ENCODE peak calls at places on chromosomes 16 and 17, in ten cellular contexts. E, O, J, A, D, B, W, N, L and Z are unnamed samples.

GRCh38 chr16:17470002-17470870 is 524 bp downstream of the XYLT1 start:
- DNase-seq in W (peak), N (peak), L (no peak), O (no peak), D (peak), A (peak), J (peak), E (no peak), B (peak), Z (peak)

GRCh38 chr17:33328129-33328528 is 35.0 kb upstream of the ASIC2 start:
- DNase-seq in W (no peak), L (no peak), N (no peak), D (no peak), J (peak), E (no peak), B (peak), O (no peak), A (no peak), Z (no peak)

GRCh38 chr17:57410169-57410568 is 153.8 kb downstream of the MSI2 start:
- DNase-seq in E (no peak), W (no peak), D (no peak), J (no peak), O (no peak), A (no peak), N (no peak), B (no peak), L (no peak), Z (no peak)

GRCh38 chr17:39118674-39119419 is 32.6 kb downstream of the PLXDC1 start:
- DNase-seq in E (peak), L (no peak), N (no peak), O (no peak), W (no peak), B (no peak), J (no peak), D (no peak), A (no peak), Z (peak)

GRCh38 chr16:52398021-52398420 is 148.9 kb downstream of the TOX3 start:
- DNase-seq in A (no peak), D (no peak), N (no peak), W (no peak), O (no peak), J (no peak), B (no peak), E (no peak), L (no peak), Z (no peak)

GRCh38 chr16:49593423-49594040 is 219.9 kb downstream of the C16orf78 start:
- DNase-seq in J (no peak), L (no peak), O (no peak), B (no peak), N (no peak), E (no peak), A (no peak), D (no peak), W (no peak), Z (no peak)

GRCh38 chr17:43341705-43342600 is 56.8 kb upstream of the ARL4D start:
- DNase-seq in L (no peak), D (peak), O (no peak), J (peak), N (peak), A (no peak), B (no peak), W (no peak), E (no peak), Z (peak)

GRCh38 chr17:45284176-45285140 is 22.6 kb upstream of the SPATA32 start:
- DNase-seq in N (no peak), O (peak), W (no peak), J (peak), A (peak), B (no peak), D (no peak), E (peak), L (no peak), Z (no peak)

GRCh38 chr16:11105038-11105903 is 150.7 kb downstream of the SOCS1 start:
- DNase-seq in A (no peak), E (no peak), O (peak), L (peak), N (peak), D (peak), W (no peak), J (peak), B (no peak), Z (peak)

GRCh38 chr16:57720142-57720575 is 15.4 kb upstream of the KATNB1 start:
- DNase-seq in O (no peak), L (peak), N (peak), A (no peak), B (peak), W (peak), E (peak), D (peak), J (peak), Z (peak)

GRCh38 chr16:75075688-75076268 is 40.8 kb downstream of the LDHD start:
- DNase-seq in A (no peak), L (no peak), B (no peak), O (no peak), W (no peak), J (no peak), D (no peak), E (no peak), N (no peak), Z (no peak)

GRCh38 chr16:69340095-69340644 is 598 bp downstream of the NIP7 start:
- DNase-seq in B (no peak), N (no peak), W (peak), A (no peak), E (no peak), J (peak), O (no peak), L (no peak), D (peak), Z (no peak)

GRCh38 chr16:31181102-31181830 is 1.3 kb downstream of the FUS start:
- DNase-seq in J (peak), W (peak), L (no peak), O (no peak), B (no peak), D (peak), E (peak), A (no peak), N (no peak), Z (no peak)

GRCh38 chr17:37744961-37745800 is at the start of gene HNF1B:
- DNase-seq in A (no peak), B (no peak), N (no peak), E (no peak), W (peak), O (no peak), L (no peak), D (no peak), J (peak), Z (peak)

GRCh38 chr17:38893612-38894011 is 23.8 kb downstream of the LASP1 start:
- DNase-seq in N (no peak), E (peak), B (no peak), D (peak), O (no peak), A (no peak), W (no peak), J (peak), L (no peak), Z (no peak)

GRCh38 chr17:80498920-80499410 is 22.6 kb upstream of the NPTX1 start:
- DNase-seq in D (no peak), E (no peak), A (no peak), L (no peak), O (no peak), N (no peak), W (no peak), B (no peak), J (no peak), Z (no peak)

GRCh38 chr16:67707790-67708189 is 11.3 kb downstream of the GFOD2 start:
- DNase-seq in L (no peak), W (no peak), N (no peak), A (no peak), J (no peak), D (no peak), O (no peak), E (no peak), B (no peak), Z (no peak)

DNA sequence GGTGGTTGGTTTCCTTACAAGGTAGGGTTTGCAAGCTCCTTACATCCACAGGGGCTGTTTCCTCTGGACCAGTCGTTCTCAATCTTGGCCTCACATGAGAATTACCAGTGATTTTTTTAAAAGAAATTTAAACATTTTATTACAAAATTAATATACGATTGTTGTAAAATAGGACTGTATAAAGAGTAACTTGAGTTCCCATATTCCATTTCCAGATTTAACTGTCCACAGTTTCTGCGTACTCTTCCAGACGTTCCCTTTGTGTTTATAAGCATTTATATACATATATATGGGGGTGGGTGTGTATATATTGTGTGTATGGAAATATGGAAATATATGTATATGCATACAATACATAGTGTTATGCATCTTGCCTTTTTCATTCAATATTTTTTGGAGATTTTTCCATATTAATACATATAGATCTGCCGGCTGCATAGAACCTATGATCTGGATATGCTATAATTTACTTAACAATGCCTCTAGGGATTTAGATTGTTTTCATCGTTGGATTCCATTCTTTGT is 31.5 kb downstream of the HLF start:
- DNase-seq in D (no peak), O (no peak), J (no peak), B (no peak), E (no peak), W (no peak), N (no peak), A (no peak), L (no peak), Z (no peak)
- TF ChIP-seq CTCF in D (no peak), O (no peak), J (no peak), B (no peak), E (no peak), W (no peak), N (no peak), A (no peak), L (no peak), Z (no peak)

GRCh38 chr17:4583796-4584124 is 569 bp upstream of the SMTNL2 start:
- DNase-seq in J (peak), E (peak), D (no peak), O (no peak), A (no peak), L (no peak), B (peak), W (no peak), N (no peak), Z (no peak)
- TF ChIP-seq CTCF in J (peak), E (peak), D (peak), O (peak), A (peak), L (peak), B (peak), W (no peak), N (peak), Z (no peak)

DNA sequence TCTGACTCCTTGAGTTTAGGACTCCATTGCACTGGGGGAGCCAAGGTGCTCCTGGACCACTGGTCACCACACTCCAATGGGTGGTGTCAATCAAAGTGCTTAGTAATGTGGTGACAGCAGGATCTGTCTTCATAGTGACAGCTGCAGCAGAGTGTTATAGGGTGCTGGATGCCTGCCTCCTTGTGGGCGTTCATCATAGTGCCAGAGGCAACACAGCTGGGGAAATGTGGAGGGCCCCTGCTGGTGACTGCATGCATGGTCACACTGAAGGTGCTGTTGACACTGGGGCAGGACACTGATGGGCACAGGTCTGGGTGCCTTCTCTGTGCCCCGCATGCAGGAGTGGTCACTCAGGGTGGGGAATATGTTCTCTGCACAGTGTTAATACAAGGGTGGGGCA is 177.5 kb upstream of the CDH8 start:
- DNase-seq in J (no peak), B (no peak), L (no peak), D (no peak), A (no peak), W (peak), N (no peak), O (no peak), E (no peak), Z (no peak)
- TF ChIP-seq CTCF in J (no peak), B (no peak), L (no peak), D (no peak), A (no peak), W (no peak), N (no peak), O (no peak), E (no peak), Z (peak)

DNA sequence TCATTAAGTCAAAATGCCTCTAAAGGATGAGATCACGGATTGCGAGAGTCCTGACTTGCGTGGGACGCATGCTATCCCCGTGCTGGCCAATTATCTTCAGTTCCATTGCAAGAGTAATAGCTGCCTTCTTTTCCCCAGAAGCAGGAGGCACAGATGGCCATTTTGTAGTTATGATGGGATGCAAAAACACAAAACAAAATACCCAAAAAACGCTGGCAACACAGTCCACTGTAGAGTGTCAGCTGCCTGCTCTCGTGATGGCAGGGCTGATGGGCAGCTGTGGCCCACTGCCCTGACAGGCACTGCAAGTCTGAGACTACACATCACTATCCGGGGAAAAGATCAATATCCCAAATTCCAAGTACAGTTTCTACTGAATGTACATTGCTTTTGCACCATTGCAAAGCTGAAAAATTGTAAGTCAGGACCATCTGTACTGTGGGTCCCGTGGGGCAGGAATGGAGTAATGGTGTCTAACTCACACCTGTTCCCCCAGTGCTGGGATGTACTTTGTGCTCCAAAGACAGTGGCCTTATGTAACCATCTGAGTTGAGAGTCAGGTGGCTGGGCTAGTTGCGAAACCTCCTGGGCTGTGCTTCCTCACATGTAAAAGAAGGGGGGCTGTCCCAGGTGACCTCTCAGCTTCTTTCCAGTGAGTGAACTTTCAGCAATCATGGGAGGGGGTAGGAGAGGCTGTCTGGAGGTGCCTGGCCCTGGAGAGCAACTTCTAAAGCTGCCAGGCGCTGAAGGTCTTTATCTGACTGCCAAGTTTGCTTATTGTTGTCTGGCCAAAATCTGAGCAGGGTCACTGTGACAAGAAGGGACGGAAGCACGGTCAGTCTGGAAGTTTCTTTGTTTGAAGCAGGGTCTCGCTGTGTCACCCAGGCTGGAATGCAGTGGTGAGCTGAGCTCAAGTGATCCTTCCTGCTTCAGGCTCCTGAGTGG is 4.7 kb downstream of the SLC47A1 start:
- DNase-seq in B (peak), W (no peak), L (no peak), J (no peak), D (no peak), O (peak), A (no peak), N (no peak), E (peak), Z (no peak)
- TF ChIP-seq CTCF in B (no peak), W (no peak), L (no peak), J (no peak), D (no peak), O (no peak), A (no peak), N (no peak), E (no peak), Z (no peak)

GRCh38 chr17:29593546-29594440 is 861 bp downstream of the ANKRD13B start:
- DNase-seq in O (no peak), B (peak), N (no peak), A (no peak), W (peak), L (no peak), D (peak), E (peak), J (peak), Z (peak)
- TF ChIP-seq CTCF in O (no peak), B (peak), N (peak), A (peak), W (no peak), L (peak), D (peak), E (peak), J (peak), Z (peak)

GRCh38 chr17:40417258-40417608 is 463 bp downstream of the TOP2A start:
- DNase-seq in A (no peak), N (no peak), B (peak), J (peak), O (no peak), L (no peak), W (no peak), D (peak), E (no peak), Z (peak)
- TF ChIP-seq CTCF in A (no peak), N (no peak), B (peak), J (no peak), O (no peak), L (no peak), W (no peak), D (peak), E (no peak), Z (peak)

DNA sequence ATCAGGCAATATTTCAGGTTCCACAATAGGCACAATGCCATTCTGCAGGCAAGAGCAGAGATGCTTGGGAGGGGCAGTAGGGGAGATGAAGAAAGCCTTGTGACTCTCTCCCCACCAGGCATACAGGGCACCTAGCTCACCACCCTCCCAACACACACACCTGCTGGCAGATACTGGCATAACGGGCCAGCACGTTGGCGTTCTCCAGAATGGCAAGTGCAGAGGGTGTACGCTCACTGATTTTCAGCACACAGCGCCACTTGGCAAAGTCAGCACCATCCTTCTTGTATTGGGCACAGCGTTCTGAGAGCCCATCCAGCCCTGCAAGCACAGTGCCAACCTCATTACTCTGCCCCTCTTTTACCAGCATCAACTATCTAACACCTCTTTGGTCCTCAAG is 2.2 kb downstream of the ALDOC start:
- DNase-seq in L (no peak), B (no peak), W (no peak), D (no peak), O (no peak), E (no peak), N (no peak), J (no peak), A (no peak), Z (no peak)
- TF ChIP-seq CTCF in L (no peak), B (no peak), W (no peak), D (peak), O (no peak), E (no peak), N (no peak), J (no peak), A (no peak), Z (no peak)